ENCODE peak calls at places on chromosomes 16 and 17, in six cellular contexts. Q is GM18507, C is Caco-2, T is mesendoderm, B is NCI-H345, J is activated T-cell treated with anti-CD3 and anti-CD28 coated beads for 48 hours. R is an unnamed sample.

GRCh38 chr16:22635345-22635744 is 124.7 kb downstream of the NPIPB5 start:
- DNase-seq in Q (no peak), C (no peak), T (peak; percentile 55), B (no peak), J (no peak), R (no peak)

GRCh38 chr16:79066621-79067020 is 533.9 kb downstream of the MAF start:
- DNase-seq in Q (no peak), C (no peak), T (no peak), B (peak; percentile 10), J (no peak), R (peak; percentile 48)

GRCh38 chr17:55398689-55399088 is 22.9 kb downstream of the MMD start:
- DNase-seq in Q (no peak), C (no peak), T (no peak), B (no peak), J (no peak), R (no peak)

GRCh38 chr16:57795431-57795878 is 6.8 kb downstream of the KIFC3 start:
- DNase-seq in Q (peak; percentile 26), C (peak; percentile 76), T (peak; percentile 90), B (peak; percentile 62), J (no peak), R (peak; percentile 67)

GRCh38 chr16:70796301-70796700 is 4.7 kb downstream of the VAC14 start:
- DNase-seq in Q (no peak), C (no peak), T (no peak), B (no peak), J (no peak), R (no peak)

GRCh38 chr16:78140818-78141466 is 41.5 kb downstream of the WWOX start:
- DNase-seq in Q (no peak), C (peak; percentile 18), T (no peak), B (no peak), J (no peak), R (no peak)

GRCh38 chr16:75229172-75230031 is 10.6 kb downstream of the CTRB1 start:
- DNase-seq in Q (no peak), C (no peak), T (no peak), B (no peak), J (no peak), R (no peak)

GRCh38 chr16:85812031-85812807 is 12.7 kb downstream of the COX4I1 start:
- DNase-seq in Q (no peak), C (no peak), T (no peak), B (no peak), J (no peak), R (no peak)

GRCh38 chr16:10965440-10966039 is 21.2 kb downstream of the CLEC16A start:
- DNase-seq in Q (peak; percentile 54), C (no peak), T (no peak), B (no peak), J (no peak), R (no peak)

GRCh38 chr16:12089492-12090161 is 113.1 kb downstream of the SNX29 start:
- DNase-seq in Q (no peak), C (no peak), T (peak; percentile 64), B (no peak), J (peak; percentile 39), R (no peak)

GRCh38 chr17:38898291-38898679 is 27.1 kb upstream of the LASP1NB start:
- DNase-seq in Q (no peak), C (no peak), T (no peak), B (no peak), J (peak; percentile 20), R (no peak)

GRCh38 chr16:70478912-70479341 is 24.5 kb downstream of the FCSK start:
- DNase-seq in Q (no peak), C (no peak), T (no peak), B (no peak), J (no peak), R (no peak)

GRCh38 chr16:15682105-15682570 is 32.1 kb downstream of the NDE1 start:
- DNase-seq in Q (no peak), C (peak; percentile 55), T (peak; percentile 81), B (no peak), J (peak; percentile 26), R (no peak)

GRCh38 chr17:19753661-19754463 is 5.8 kb upstream of the ALDH3A1 start:
- DNase-seq in Q (no peak), C (no peak), T (no peak), B (peak; percentile 58), J (no peak), R (peak; percentile 16)

GRCh38 chr16:8720967-8721692 is 46.7 kb downstream of the ABAT start:
- DNase-seq in Q (no peak), C (no peak), T (no peak), B (peak; percentile 55), J (no peak), R (peak; percentile 32)

GRCh38 chr17:75624021-75624420 is 9.2 kb upstream of the SMIM5 start:
- DNase-seq in Q (no peak), C (no peak), T (no peak), B (no peak), J (no peak), R (no peak)

GRCh38 chr17:10050597-10051101 is 145.6 kb upstream of the RCVRN start:
- DNase-seq in Q (no peak), C (no peak), T (no peak), B (no peak), J (no peak), R (no peak)

GRCh38 chr17:44829558-44830358 is at the start of gene GJC1:
- DNase-seq in Q (no peak), C (peak; percentile 65), T (peak; percentile 34), B (peak; percentile 13), J (peak; percentile 14), R (no peak)

GRCh38 chr17:15516150-15516549 is 47.1 kb downstream of the TVP23C start:
- DNase-seq in Q (no peak), C (no peak), T (no peak), B (no peak), J (no peak), R (no peak)

GRCh38 chr16:4911831-4912422 is 25.0 kb downstream of the PPL start:
- DNase-seq in Q (no peak), C (peak; percentile 40), T (no peak), B (no peak), J (no peak), R (no peak)

GRCh38 chr17:42058018-42058417 is 7.6 kb upstream of the C17orf113 start:
- DNase-seq in Q (no peak), C (no peak), T (no peak), B (no peak), J (no peak), R (no peak)

GRCh38 chr16:88068476-88069396 is 117.5 kb downstream of the BANP start:
- DNase-seq in Q (no peak), C (no peak), T (no peak), B (no peak), J (no peak), R (no peak)

GRCh38 chr17:49090885-49091594 is 41.5 kb upstream of the B4GALNT2 start:
- DNase-seq in Q (no peak), C (no peak), T (no peak), B (no peak), J (no peak), R (no peak)

GRCh38 chr17:39647242-39647641 is 10.3 kb downstream of the STARD3 start:
- DNase-seq in Q (no peak), C (no peak), T (no peak), B (no peak), J (no peak), R (no peak)

GRCh38 chr16:75695708-75696107 is 5.6 kb downstream of the DUXB start:
- DNase-seq in Q (no peak), C (peak; percentile 19), T (peak; percentile 44), B (no peak), J (no peak), R (no peak)

GRCh38 chr16:30541502-30542329 is 7.1 kb upstream of the ZNF747 start:
- DNase-seq in Q (no peak), C (peak; percentile 58), T (peak; percentile 79), B (no peak), J (no peak), R (no peak)

GRCh38 chr17:28004344-28004743 is 38.1 kb upstream of the NLK start:
- DNase-seq in Q (no peak), C (no peak), T (no peak), B (no peak), J (no peak), R (no peak)

GRCh38 chr17:16215002-16215272 is 397 bp downstream of the NCOR1 start:
- DNase-seq in Q (no peak), C (peak; percentile 51), T (peak; percentile 69), B (peak; percentile 13), J (peak; percentile 36), R (peak; percentile 38)

GRCh38 chr16:4157376-4157825 is 41.2 kb upstream of the ADCY9 start:
- DNase-seq in Q (no peak), C (no peak), T (no peak), B (no peak), J (no peak), R (no peak)

GRCh38 chr16:11251525-11252481 is 4.2 kb downstream of the SOCS1 start:
- DNase-seq in Q (no peak), C (no peak), T (no peak), B (no peak), J (peak; percentile 80), R (no peak)

GRCh38 chr16:54290203-54291106 is 3.9 kb upstream of the IRX3 start:
- DNase-seq in Q (no peak), C (no peak), T (peak; percentile 41), B (no peak), J (no peak), R (no peak)

GRCh38 chr17:77602062-77602746 is 356.3 kb upstream of the TNRC6C start:
- DNase-seq in Q (no peak), C (no peak), T (no peak), B (no peak), J (no peak), R (no peak)

R was measured in NCI-H1092 treated with DMSO at 0.1 percent for 48 hours.